ENCODE peak calls at places on chromosomes 13 and 19, in seven cellular contexts. V is cardiac muscle cell, F is pancreas, T is WERI-Rb-1, X is kidney, G is body of pancreas, K is astrocyte of the spinal cord. S is an unnamed sample.
A peak's percentile ranks its signal among the peaks of the same experiment; 100 is the strongest.

GRCh38 chr13:99385940-99386339 is 78.7 kb upstream of the GPR183 start:
- DNase-seq in T (no peak), K (no peak), V (no peak), F (no peak), G (no peak), X (no peak), S (no peak)

GRCh38 chr13:76004411-76004810 is 368.3 kb downstream of the LMO7 start:
- DNase-seq in F (no peak), K (no peak), G (no peak), X (no peak), V (no peak), T (no peak), S (peak; percentile 16)

GRCh38 chr13:40251343-40252032 is 415.0 kb downstream of the FOXO1 start:
- DNase-seq in X (no peak), G (no peak), T (no peak), V (no peak), F (no peak), K (no peak), S (peak; percentile 71)

GRCh38 chr19:48249502-48250014 is 6.2 kb downstream of the CARD8 start:
- DNase-seq in K (peak; percentile 12), G (peak; percentile 18), X (no peak), F (no peak), T (no peak), V (no peak), S (peak; percentile 40)

GRCh38 chr19:49132974-49133609 is 13.7 kb downstream of the PPFIA3 start:
- DNase-seq in K (no peak), F (no peak), G (peak; percentile 19), T (no peak), V (peak; percentile 17), X (peak; percentile 77), S (no peak)

GRCh38 chr13:44921931-44922758 is 67.1 kb downstream of the NUFIP1 start:
- DNase-seq in T (no peak), X (no peak), F (peak; percentile 67), G (peak; percentile 32), K (peak; percentile 99), V (peak; percentile 6), S (peak; percentile 98)

GRCh38 chr19:36115453-36116343 is at the start of gene TBCB:
- DNase-seq in F (no peak), G (no peak), X (peak; percentile 95), K (peak; percentile 42), T (no peak), V (peak; percentile 57), S (peak; percentile 43)

GRCh38 chr19:35048911-35049411 is 7.4 kb downstream of the HPN start:
- DNase-seq in T (no peak), V (no peak), G (peak; percentile 99), F (peak; percentile 94), X (no peak), K (no peak), S (no peak)

GRCh38 chr13:111911141-111911720 is 155.7 kb upstream of the SOX1 start:
- DNase-seq in T (peak; percentile 2), V (no peak), X (no peak), G (no peak), F (no peak), K (no peak), S (no peak)

GRCh38 chr13:21050288-21051197 is 10.8 kb downstream of the LATS2 start:
- DNase-seq in K (no peak), V (no peak), T (no peak), X (peak; percentile 31), G (no peak), F (no peak), S (peak; percentile 39)

GRCh38 chr19:18176367-18177310 is 3.0 kb downstream of the IFI30 start:
- DNase-seq in V (no peak), F (no peak), K (no peak), X (no peak), G (no peak), T (no peak), S (no peak)

GRCh38 chr19:52494518-52494917 is 33.0 kb upstream of the ZNF808 start:
- DNase-seq in F (no peak), K (no peak), X (no peak), V (no peak), G (no peak), T (no peak), S (no peak)

GRCh38 chr13:112464720-112465119 is 88.6 kb downstream of the SPACA7 start:
- DNase-seq in T (no peak), K (no peak), G (no peak), X (peak; percentile 20), F (no peak), V (no peak), S (no peak)

GRCh38 chr19:6768236-6768785 is 1.1 kb upstream of the SH2D3A start:
- DNase-seq in V (no peak), T (no peak), G (no peak), X (no peak), F (no peak), K (no peak), S (no peak)

GRCh38 chr19:6138066-6138465 is 2.6 kb downstream of the ACSBG2 start:
- DNase-seq in T (peak; percentile 9), G (no peak), X (no peak), K (no peak), V (no peak), F (no peak), S (no peak)

GRCh38 chr13:105936816-105937215 is 598.6 kb downstream of the EFNB2 start:
- DNase-seq in G (no peak), V (no peak), F (no peak), K (peak; percentile 35), X (no peak), T (no peak), S (peak; percentile 51)

GRCh38 chr19:35518313-35518712 is 4.9 kb upstream of the DMKN start:
- DNase-seq in V (no peak), T (no peak), G (no peak), X (no peak), K (peak; percentile 74), F (no peak), S (peak; percentile 96)

GRCh38 chr13:99307648-99308339 is 595 bp upstream of the GPR183 start:
- DNase-seq in X (no peak), G (peak; percentile 54), K (peak; percentile 74), F (no peak), V (peak; percentile 82), T (no peak), S (peak; percentile 75)

GRCh38 chr19:44644391-44645016 is 794 bp downstream of the PVR start:
- DNase-seq in V (peak; percentile 23), F (peak; percentile 50), X (no peak), K (peak; percentile 48), G (peak; percentile 57), T (peak; percentile 32), S (peak; percentile 33)

GRCh38 chr13:46812398-46812797 is 15.4 kb upstream of the ESD start:
- DNase-seq in X (no peak), G (no peak), T (no peak), K (no peak), V (no peak), F (no peak), S (peak; percentile 9)

GRCh38 chr13:28545583-28546333 is 50.8 kb upstream of the FLT1 start:
- DNase-seq in G (no peak), V (no peak), K (no peak), F (no peak), T (no peak), X (no peak), S (no peak)

GRCh38 chr13:28550721-28551497 is 56.0 kb upstream of the FLT1 start:
- DNase-seq in G (no peak), K (no peak), V (no peak), X (no peak), F (no peak), T (no peak), S (no peak)

GRCh38 chr13:28548468-28548867 is 53.5 kb upstream of the FLT1 start:
- DNase-seq in V (no peak), F (no peak), X (no peak), G (no peak), K (no peak), T (no peak), S (no peak)

GRCh38 chr13:28551498-28551895 is 56.6 kb upstream of the FLT1 start:
- DNase-seq in T (no peak), G (no peak), V (no peak), F (no peak), K (no peak), X (no peak), S (no peak)

DNA sequence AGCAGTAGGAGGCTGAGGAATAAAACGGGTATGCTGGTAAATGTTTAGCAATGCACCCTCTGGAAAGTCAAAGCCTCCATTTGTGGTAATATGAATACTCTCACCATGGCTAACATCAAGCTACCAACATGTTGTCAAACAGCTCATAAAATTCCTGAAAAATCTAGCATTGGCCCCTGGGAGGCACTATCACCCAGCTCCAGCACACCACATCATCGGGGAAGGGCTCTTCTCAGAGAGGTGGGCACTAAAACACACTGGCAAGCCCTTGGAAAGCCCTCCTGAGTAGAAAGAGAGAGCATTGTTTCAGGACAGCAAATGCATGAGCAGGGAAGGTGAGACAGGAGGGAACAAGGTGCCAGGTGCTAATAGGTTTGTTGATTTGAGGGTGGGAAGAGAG is 53.9 kb upstream of the FLT1 start:
- DNase-seq in V (no peak), T (no peak), G (no peak), X (no peak), K (no peak), F (no peak), S (peak; percentile 26)
- TF ChIP-seq CTCF in V (peak; percentile 7), T (no peak), G (no peak), X (no peak), K (peak; percentile 4), F (no peak), S (peak; percentile 39)

GRCh38 chr19:9250630-9251029 is at the start of gene OR7E24:
- DNase-seq in V (no peak), G (no peak), F (no peak), K (no peak), X (no peak), T (no peak), S (no peak)
- H3K4me3 ChIP-seq in V (no peak within 1 kb of the TSS), G (no peak within 1 kb of the TSS), F (no peak within 1 kb of the TSS), K (no peak within 1 kb of the TSS), X (no peak within 1 kb of the TSS), T (no peak within 1 kb of the TSS), S (no peak within 1 kb of the TSS)

DNA sequence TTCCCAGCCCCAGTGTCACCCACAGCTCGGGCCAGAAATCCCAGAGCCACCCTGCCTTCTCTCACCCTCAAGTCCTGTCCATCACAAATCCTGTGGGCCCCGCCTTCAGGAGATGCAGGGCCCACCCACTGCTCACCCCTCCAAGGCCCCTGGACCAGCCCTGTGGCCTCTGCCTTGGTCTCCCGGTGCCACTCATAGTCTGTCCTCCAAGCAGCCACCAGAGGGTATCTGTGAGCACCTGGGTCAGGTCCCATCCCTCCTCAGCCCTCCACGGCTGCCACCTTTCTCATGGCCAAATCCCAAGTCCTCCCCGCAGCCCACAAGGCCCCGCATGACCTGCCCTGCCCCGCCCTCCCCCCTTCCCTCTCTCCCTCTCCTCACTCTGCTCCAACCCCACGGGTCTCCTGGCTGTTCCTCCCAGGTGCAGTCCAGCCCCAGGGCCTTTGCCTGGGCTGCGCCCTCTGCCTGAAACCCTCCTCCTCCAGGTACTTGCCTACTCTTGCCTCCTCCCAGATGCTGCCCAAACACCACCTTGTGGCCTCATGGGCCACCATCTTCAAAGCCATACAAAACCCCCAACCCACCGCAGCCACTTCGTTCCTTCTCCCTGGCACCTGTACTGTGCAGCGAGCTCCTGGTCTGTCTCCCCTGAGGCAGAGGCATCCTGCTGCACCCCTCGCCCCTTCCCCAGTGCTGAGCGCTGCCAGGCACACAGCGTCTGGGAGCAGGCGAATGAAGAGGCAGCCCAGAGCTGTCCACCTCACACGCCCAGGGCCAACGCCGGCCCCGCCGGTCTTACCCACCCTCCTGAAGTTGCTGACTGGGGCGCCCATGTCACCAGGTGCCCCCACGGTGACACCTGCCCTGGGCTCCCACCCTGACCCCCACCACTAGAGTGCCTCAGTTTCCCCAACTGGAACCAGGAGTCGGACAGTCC is 13.2 kb upstream of the UQCR11 start:
- DNase-seq in T (peak; percentile 71), F (peak; percentile 65), V (peak; percentile 26), G (peak; percentile 73), X (peak; percentile 63), K (peak; percentile 6), S (peak; percentile 26)
- TF ChIP-seq CTCF in T (peak; percentile 79), F (no peak), V (peak; percentile 30), G (peak; percentile 29), X (peak; percentile 14), K (peak; percentile 43), S (peak; percentile 53)

GRCh38 chr13:78609464-78610205 is 6.3 kb upstream of the POU4F1 start:
- DNase-seq in V (peak; percentile 51), G (peak; percentile 36), X (peak; percentile 73), K (no peak), T (no peak), F (no peak), S (no peak)
- H3K4me3 ChIP-seq in V (peak overlapping the region; percentile 39), G (no peak overlapping the region), X (peak overlapping the region; percentile 49), K (peak overlapping the region; percentile 45), T (no peak overlapping the region), F (peak overlapping the region; percentile 48), S (peak overlapping the region; percentile 49)